ENCODE peak calls at places on chromosomes 2 and 18, in four cellular contexts. A is mesendoderm, J is H9, Z is H1. R is an unnamed sample.

GRCh38 chr2:189113963-189114362 is 65.6 kb downstream of the COL5A2 start:
- DNase-seq in A (no peak), J (no peak), Z (no peak), R (peak; percentile 44)

GRCh38 chr2:62826953-62827675 is 121.6 kb downstream of the EHBP1 start:
- DNase-seq in A (no peak), J (no peak), Z (no peak), R (no peak)

GRCh38 chr2:50225021-50225928 is 806.7 kb downstream of the NRXN1 start:
- DNase-seq in A (peak; percentile 49), J (peak; percentile 79), Z (peak; percentile 43), R (no peak)

GRCh38 chr18:73827801-73828200 is 319.8 kb downstream of the FBXO15 start:
- DNase-seq in A (peak; percentile 1), J (no peak), Z (no peak), R (peak; percentile 28)

GRCh38 chr2:53545159-53546055 is 222.2 kb upstream of the CHAC2 start:
- DNase-seq in A (no peak), J (no peak), Z (no peak), R (no peak)

GRCh38 chr2:146239392-146240135 is 1605.3 kb upstream of the ACVR2A start:
- DNase-seq in A (peak; percentile 1), J (no peak), Z (no peak), R (peak; percentile 93)

GRCh38 chr18:70553961-70554325 is 265.1 kb downstream of the SOCS6 start:
- DNase-seq in A (no peak), J (no peak), Z (no peak), R (no peak)

GRCh38 chr2:120229341-120229740 is 6.1 kb upstream of the TMEM185B start:
- DNase-seq in A (no peak), J (no peak), Z (no peak), R (no peak)

GRCh38 chr18:49178736-49179135 is 228.0 kb upstream of the SMAD7 start:
- DNase-seq in A (peak; percentile 23), J (no peak), Z (no peak), R (peak; percentile 23)

GRCh38 chr2:219638948-219639341 is 11.5 kb downstream of the SLC4A3 start:
- DNase-seq in A (no peak), J (no peak), Z (no peak), R (no peak)

GRCh38 chr2:119579457-119580295 is 35.4 kb downstream of the CFAP221 start:
- DNase-seq in A (no peak), J (no peak), Z (no peak), R (no peak)

GRCh38 chr2:61949458-61950107 is 44.1 kb downstream of the COMMD1 start:
- DNase-seq in A (no peak), J (no peak), Z (no peak), R (no peak)

GRCh38 chr18:62357079-62357719 is 32.1 kb downstream of the TNFRSF11A start:
- DNase-seq in A (no peak), J (no peak), Z (no peak), R (no peak)

GRCh38 chr18:73683618-73684238 is 463.9 kb downstream of the FBXO15 start:
- DNase-seq in A (no peak), J (no peak), Z (no peak), R (peak; percentile 30)

GRCh38 chr18:54202851-54203250 is 21.6 kb downstream of the MBD2 start:
- DNase-seq in A (no peak), J (no peak), Z (no peak), R (no peak)

GRCh38 chr2:13488965-13489364 is 772.2 kb downstream of the TRIB2 start:
- DNase-seq in A (no peak), J (no peak), Z (no peak), R (no peak)

GRCh38 chr2:9308186-9308955 is 101.8 kb downstream of the ASAP2 start:
- DNase-seq in A (no peak), J (no peak), Z (no peak), R (peak; percentile 43)
- H4K5ac ChIP-seq in A (no peak overlapping the region), J (no peak overlapping the region), Z (no peak overlapping the region), R (no peak overlapping the region)

GRCh38 chr2:72222829-72223564 is 75.3 kb upstream of the CYP26B1 start:
- DNase-seq in A (no peak), J (no peak), Z (no peak), R (peak; percentile 87)
- H4K5ac ChIP-seq in A (no peak overlapping the region), J (no peak overlapping the region), Z (no peak overlapping the region), R (no peak overlapping the region)

GRCh38 chr2:165876712-165877111 is 76.9 kb downstream of the TTC21B start:
- DNase-seq in A (peak; percentile 77), J (no peak), Z (no peak), R (no peak)

GRCh38 chr2:165877565-165878550 is 75.7 kb downstream of the TTC21B start:
- DNase-seq in A (no peak), J (no peak), Z (no peak), R (peak; percentile 66)

GRCh38 chr2:165876269-165876668 is 77.3 kb downstream of the TTC21B start:
- DNase-seq in A (no peak), J (no peak), Z (no peak), R (no peak)

GRCh38 chr2:165872101-165872791 is 78.2 kb upstream of the GALNT3 start:
- DNase-seq in A (no peak), J (no peak), Z (no peak), R (peak; percentile 8)

GRCh38 chr2:165874445-165875039 is 79.0 kb downstream of the TTC21B start:
- DNase-seq in A (peak; percentile 82), J (no peak), Z (no peak), R (peak; percentile 75)
- H4K5ac ChIP-seq in A (no peak overlapping the region), J (no peak overlapping the region), Z (peak overlapping the region; percentile 93), R (no peak overlapping the region)

GRCh38 chr2:109395487-109396337 is 218.1 kb downstream of the SEPTIN10 start:
- DNase-seq in A (no peak), J (no peak), Z (no peak), R (no peak)

GRCh38 chr2:109392140-109392539 is 221.6 kb downstream of the SEPTIN10 start:
- DNase-seq in A (no peak), J (no peak), Z (no peak), R (no peak)

GRCh38 chr2:109391243-109391642 is 222.5 kb downstream of the SEPTIN10 start:
- DNase-seq in A (no peak), J (no peak), Z (no peak), R (no peak)

GRCh38 chr2:109396338-109397180 is 217.2 kb downstream of the SEPTIN10 start:
- DNase-seq in A (peak; percentile 46), J (peak; percentile 46), Z (no peak), R (no peak)

DNA sequence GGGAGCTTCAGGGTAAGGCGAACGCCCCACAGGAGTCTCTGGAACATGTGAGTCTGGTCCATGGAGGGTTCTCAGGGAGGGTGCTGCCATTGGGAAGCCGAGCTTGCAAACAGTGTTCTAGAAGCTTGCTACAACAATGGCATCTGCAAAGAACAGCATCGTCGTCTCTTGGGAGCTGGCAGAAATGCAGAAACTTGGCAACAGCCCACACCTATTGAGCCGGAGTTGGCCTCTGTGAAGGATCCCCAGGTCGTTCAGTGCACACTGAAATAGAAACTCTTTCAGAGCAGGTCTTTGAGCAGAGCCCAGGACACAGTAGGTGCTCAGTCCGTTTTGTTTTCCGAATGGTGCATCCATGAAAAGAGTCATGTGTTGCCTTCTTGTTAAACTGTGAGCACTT is 220.6 kb downstream of the SEPTIN10 start:
- DNase-seq in A (no peak), J (no peak), Z (no peak), R (no peak)
- H4K5ac ChIP-seq in A (no peak overlapping the region), J (no peak overlapping the region), Z (no peak overlapping the region), R (no peak overlapping the region)

GRCh38 chr2:205723174-205723573 is 40.9 kb downstream of the NRP2 start:
- DNase-seq in A (no peak), J (no peak), Z (no peak), R (peak; percentile 37)
- H4K5ac ChIP-seq in A (no peak overlapping the region), J (no peak overlapping the region), Z (no peak overlapping the region), R (no peak overlapping the region)

GRCh38 chr2:144592500-144593256 is 72.8 kb upstream of the ZEB2 start:
- DNase-seq in A (no peak), J (no peak), Z (no peak), R (no peak)
- H4K5ac ChIP-seq in A (no peak overlapping the region), J (no peak overlapping the region), Z (no peak overlapping the region), R (no peak overlapping the region)

GRCh38 chr2:107576991-107577390 is 249.7 kb upstream of the RGPD4 start:
- DNase-seq in A (no peak), J (no peak), Z (no peak), R (no peak)
- H4K5ac ChIP-seq in A (no peak overlapping the region), J (no peak overlapping the region), Z (no peak overlapping the region), R (no peak overlapping the region)

GRCh38 chr18:45166341-45167108 is 448.8 kb upstream of the SLC14A2 start:
- DNase-seq in A (no peak), J (no peak), Z (no peak), R (peak; percentile 80)

GRCh38 chr18:45165871-45166270 is 449.4 kb upstream of the SLC14A2 start:
- DNase-seq in A (no peak), J (no peak), Z (no peak), R (no peak)

GRCh38 chr18:45167109-45167551 is 448.1 kb upstream of the SLC14A2 start:
- DNase-seq in A (no peak), J (no peak), Z (no peak), R (peak; percentile 44)

GRCh38 chr18:45168883-45169585 is 446.2 kb upstream of the SLC14A2 start:
- DNase-seq in A (no peak), J (no peak), Z (no peak), R (peak; percentile 73)

DNA sequence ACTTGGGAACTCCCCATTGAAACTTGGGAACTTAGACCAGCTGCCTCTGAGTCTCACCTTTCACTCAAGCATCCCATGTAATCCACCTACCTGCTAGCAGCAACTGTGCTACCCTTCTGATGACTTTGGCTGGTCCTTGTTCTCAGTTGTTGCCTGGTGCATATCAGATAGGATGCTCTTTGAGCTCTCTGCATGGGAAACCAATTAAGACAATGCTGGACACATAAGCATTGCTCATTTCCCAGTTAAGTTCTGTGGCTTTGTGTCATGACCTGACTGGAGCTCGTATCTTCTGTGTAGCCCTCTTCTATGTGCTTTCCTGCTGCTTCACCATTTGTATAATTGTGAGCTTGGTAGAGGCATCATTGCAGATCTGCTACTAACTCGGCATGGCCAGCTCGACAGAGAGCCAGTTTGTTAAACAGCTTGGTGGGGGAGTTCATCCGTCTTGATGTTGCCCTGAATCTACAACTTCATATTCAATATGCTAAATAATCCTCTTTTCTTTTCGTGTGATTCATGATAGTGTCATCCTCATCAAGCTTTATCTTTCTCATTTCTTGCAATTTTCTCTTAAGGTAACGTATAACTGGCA is 447.5 kb upstream of the SLC14A2 start:
- DNase-seq in A (no peak), J (no peak), Z (no peak), R (peak; percentile 80)
- H4K5ac ChIP-seq in A (no peak overlapping the region), J (no peak overlapping the region), Z (no peak overlapping the region), R (no peak overlapping the region)

DNA sequence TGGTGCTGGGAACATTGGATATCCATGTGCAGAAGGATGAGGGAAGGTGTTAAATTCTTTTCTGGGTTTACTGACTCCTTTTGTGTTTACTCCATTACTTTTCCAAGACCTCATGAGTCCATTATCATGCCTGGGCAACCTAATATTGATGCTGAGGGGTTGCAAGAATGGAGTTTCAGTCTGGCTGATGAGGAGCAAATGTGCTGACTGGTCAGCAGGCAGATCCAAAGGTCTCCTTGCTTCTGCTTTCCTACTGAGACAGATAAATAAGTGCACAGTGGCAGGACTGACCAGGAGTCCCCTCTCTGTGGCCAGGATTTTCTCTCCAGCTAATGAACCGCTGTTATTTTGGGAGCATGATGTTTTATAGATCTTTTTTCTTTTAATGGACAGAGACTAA is 43.6 kb upstream of the WIPF1 start:
- DNase-seq in A (no peak), J (no peak), Z (no peak), R (no peak)
- H4K5ac ChIP-seq in A (no peak overlapping the region), J (no peak overlapping the region), Z (no peak overlapping the region), R (no peak overlapping the region)